ENCODE peak calls at places on chromosomes 12 and 14, in ten cellular contexts. One of them, this sample, is unnamed.

GRCh38 chr14:64234877-64235651 is 59.1 kb downstream of the ESR2 start:
- DNase-seq in HL-60: no peak
- DNase-seq in keratinocyte: peak; percentile 13
- DNase-seq in naive thymus-derived CD4-positive, alpha-beta T cell: no peak
- DNase-seq in mammary epithelial cell: peak; percentile 65
- DNase-seq in dorsolateral prefrontal cortex: no peak
- DNase-seq in ovary: peak; percentile 66
- DNase-seq in tibial artery: no peak
- DNase-seq in tibial nerve: no peak
- DNase-seq in brain microvascular endothelial cell: peak; percentile 56
- DNase-seq in this sample: no peak

GRCh38 chr12:120902846-120903381 is 1.2 kb downstream of the SPPL3 start:
- DNase-seq in HL-60: no peak
- DNase-seq in ovary: no peak
- DNase-seq in mammary epithelial cell: no peak
- DNase-seq in keratinocyte: no peak
- DNase-seq in dorsolateral prefrontal cortex: no peak
- DNase-seq in naive thymus-derived CD4-positive, alpha-beta T cell: no peak
- DNase-seq in tibial artery: no peak
- DNase-seq in brain microvascular endothelial cell: no peak
- DNase-seq in tibial nerve: no peak
- DNase-seq in this sample: no peak

GRCh38 chr12:116096874-116097273 is 180.6 kb downstream of the MED13L start:
- DNase-seq in ovary: no peak
- DNase-seq in naive thymus-derived CD4-positive, alpha-beta T cell: no peak
- DNase-seq in HL-60: no peak
- DNase-seq in keratinocyte: no peak
- DNase-seq in dorsolateral prefrontal cortex: no peak
- DNase-seq in tibial nerve: no peak
- DNase-seq in mammary epithelial cell: no peak
- DNase-seq in brain microvascular endothelial cell: no peak
- DNase-seq in tibial artery: no peak
- DNase-seq in this sample: no peak

GRCh38 chr12:132669166-132669879 is 17.8 kb downstream of the POLE start:
- DNase-seq in keratinocyte: no peak
- DNase-seq in ovary: no peak
- DNase-seq in brain microvascular endothelial cell: no peak
- DNase-seq in tibial nerve: no peak
- DNase-seq in tibial artery: peak; percentile 17
- DNase-seq in naive thymus-derived CD4-positive, alpha-beta T cell: no peak
- DNase-seq in mammary epithelial cell: peak; percentile 12
- DNase-seq in dorsolateral prefrontal cortex: no peak
- DNase-seq in HL-60: no peak
- DNase-seq in this sample: no peak

GRCh38 chr12:3205742-3206519 is 128.8 kb downstream of the TSPAN9 start:
- DNase-seq in brain microvascular endothelial cell: no peak
- DNase-seq in tibial artery: no peak
- DNase-seq in dorsolateral prefrontal cortex: no peak
- DNase-seq in tibial nerve: no peak
- DNase-seq in naive thymus-derived CD4-positive, alpha-beta T cell: no peak
- DNase-seq in ovary: no peak
- DNase-seq in keratinocyte: no peak
- DNase-seq in HL-60: no peak
- DNase-seq in mammary epithelial cell: no peak
- DNase-seq in this sample: no peak

GRCh38 chr12:19030180-19030579 is 99.4 kb upstream of the PLEKHA5 start:
- DNase-seq in dorsolateral prefrontal cortex: no peak
- DNase-seq in HL-60: no peak
- DNase-seq in tibial nerve: no peak
- DNase-seq in naive thymus-derived CD4-positive, alpha-beta T cell: no peak
- DNase-seq in keratinocyte: peak; percentile 30
- DNase-seq in tibial artery: no peak
- DNase-seq in brain microvascular endothelial cell: no peak
- DNase-seq in ovary: no peak
- DNase-seq in mammary epithelial cell: peak; percentile 81
- DNase-seq in this sample: no peak

GRCh38 chr12:43407816-43408645 is 144.0 kb downstream of the ADAMTS20 start:
- DNase-seq in brain microvascular endothelial cell: peak; percentile 22
- DNase-seq in dorsolateral prefrontal cortex: no peak
- DNase-seq in naive thymus-derived CD4-positive, alpha-beta T cell: no peak
- DNase-seq in keratinocyte: no peak
- DNase-seq in mammary epithelial cell: peak; percentile 35
- DNase-seq in ovary: no peak
- DNase-seq in HL-60: no peak
- DNase-seq in tibial nerve: no peak
- DNase-seq in tibial artery: no peak
- DNase-seq in this sample: no peak

GRCh38 chr12:132955094-132955932 is 793 bp downstream of the ZNF605 start:
- DNase-seq in mammary epithelial cell: peak; percentile 59
- DNase-seq in brain microvascular endothelial cell: peak; percentile 63
- DNase-seq in naive thymus-derived CD4-positive, alpha-beta T cell: no peak
- DNase-seq in tibial artery: no peak
- DNase-seq in ovary: peak; percentile 50
- DNase-seq in tibial nerve: no peak
- DNase-seq in HL-60: peak; percentile 35
- DNase-seq in dorsolateral prefrontal cortex: no peak
- DNase-seq in keratinocyte: no peak
- DNase-seq in this sample: no peak

GRCh38 chr14:21055473-21056117 is 2.0 kb upstream of the RNASE8 start:
- DNase-seq in tibial nerve: no peak
- DNase-seq in HL-60: no peak
- DNase-seq in ovary: no peak
- DNase-seq in naive thymus-derived CD4-positive, alpha-beta T cell: no peak
- DNase-seq in keratinocyte: no peak
- DNase-seq in mammary epithelial cell: no peak
- DNase-seq in tibial artery: no peak
- DNase-seq in dorsolateral prefrontal cortex: no peak
- DNase-seq in brain microvascular endothelial cell: no peak
- DNase-seq in this sample: no peak

GRCh38 chr14:21054768-21055145 is 2.9 kb upstream of the RNASE8 start:
- DNase-seq in tibial artery: no peak
- DNase-seq in tibial nerve: no peak
- DNase-seq in brain microvascular endothelial cell: no peak
- DNase-seq in ovary: no peak
- DNase-seq in naive thymus-derived CD4-positive, alpha-beta T cell: no peak
- DNase-seq in dorsolateral prefrontal cortex: no peak
- DNase-seq in keratinocyte: no peak
- DNase-seq in HL-60: no peak
- DNase-seq in mammary epithelial cell: no peak
- DNase-seq in this sample: no peak

GRCh38 chr14:21054123-21054767 is 3.4 kb upstream of the RNASE8 start:
- DNase-seq in HL-60: no peak
- DNase-seq in naive thymus-derived CD4-positive, alpha-beta T cell: no peak
- DNase-seq in dorsolateral prefrontal cortex: no peak
- DNase-seq in ovary: no peak
- DNase-seq in keratinocyte: no peak
- DNase-seq in brain microvascular endothelial cell: no peak
- DNase-seq in mammary epithelial cell: no peak
- DNase-seq in tibial nerve: no peak
- DNase-seq in tibial artery: no peak
- DNase-seq in this sample: no peak

GRCh38 chr14:21050597-21050996 is 7.0 kb upstream of the RNASE8 start:
- DNase-seq in HL-60: no peak
- DNase-seq in tibial artery: no peak
- DNase-seq in brain microvascular endothelial cell: no peak
- DNase-seq in tibial nerve: no peak
- DNase-seq in keratinocyte: no peak
- DNase-seq in mammary epithelial cell: no peak
- DNase-seq in ovary: no peak
- DNase-seq in naive thymus-derived CD4-positive, alpha-beta T cell: no peak
- DNase-seq in dorsolateral prefrontal cortex: no peak
- DNase-seq in this sample: no peak

DNA sequence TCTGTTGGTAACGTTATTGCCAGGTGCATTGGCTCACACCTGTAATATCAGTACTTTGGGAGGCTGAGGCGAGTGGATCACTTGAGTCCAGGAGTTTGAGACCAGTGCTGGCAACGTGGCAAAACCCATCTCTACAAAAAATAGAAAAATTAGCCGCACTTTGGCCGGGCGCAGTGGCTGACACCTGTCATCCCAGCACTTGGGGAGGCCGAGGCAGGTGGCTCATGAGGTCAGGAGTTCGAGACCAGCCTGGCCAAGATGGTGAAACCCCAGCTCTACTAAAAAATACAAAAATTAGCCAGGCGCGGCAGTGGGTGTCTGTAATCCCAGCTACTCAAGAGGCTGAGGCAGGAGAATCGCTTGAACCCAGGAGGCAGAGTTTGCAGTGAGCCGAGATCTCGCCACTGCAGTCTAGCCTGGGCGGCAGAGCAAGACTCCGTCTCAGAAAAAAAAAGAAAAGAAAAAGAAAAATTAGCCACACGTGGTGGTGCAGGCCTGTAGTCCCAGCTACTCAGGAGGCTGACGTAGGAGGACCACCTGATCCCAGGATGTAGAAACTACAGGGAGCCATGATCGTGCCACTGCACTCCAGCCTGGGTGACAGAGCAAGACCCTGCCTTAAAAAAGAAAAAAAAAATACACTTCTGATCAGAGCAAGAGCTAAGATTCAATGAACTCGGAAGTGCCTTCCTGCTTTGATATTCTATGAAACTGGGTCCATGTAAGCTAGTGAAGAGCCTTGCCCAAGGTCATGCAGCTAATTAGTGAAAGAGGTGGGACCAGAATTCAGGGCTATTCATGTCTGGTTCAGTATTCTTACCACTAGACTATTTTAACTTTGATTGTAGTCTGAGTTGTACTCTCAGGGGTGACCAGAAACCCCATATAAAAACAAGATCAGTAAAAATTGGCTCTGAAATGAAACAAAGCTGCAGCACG is 4.2 kb upstream of the RNASE8 start:
- DNase-seq in dorsolateral prefrontal cortex: no peak
- DNase-seq in tibial artery: no peak
- DNase-seq in HL-60: no peak
- DNase-seq in naive thymus-derived CD4-positive, alpha-beta T cell: no peak
- DNase-seq in brain microvascular endothelial cell: no peak
- DNase-seq in keratinocyte: no peak
- DNase-seq in ovary: no peak
- DNase-seq in tibial nerve: no peak
- DNase-seq in mammary epithelial cell: no peak
- DNase-seq in this sample: no peak
- H3K27ac ChIP-seq in dorsolateral prefrontal cortex: no peak overlapping the region
- H3K27ac ChIP-seq in tibial artery: no peak overlapping the region
- H3K27ac ChIP-seq in HL-60: no peak overlapping the region
- H3K27ac ChIP-seq in naive thymus-derived CD4-positive, alpha-beta T cell: no peak overlapping the region
- H3K27ac ChIP-seq in brain microvascular endothelial cell: no peak overlapping the region
- H3K27ac ChIP-seq in keratinocyte: no peak overlapping the region
- H3K27ac ChIP-seq in ovary: no peak overlapping the region
- H3K27ac ChIP-seq in tibial nerve: no peak overlapping the region
- H3K27ac ChIP-seq in mammary epithelial cell: no peak overlapping the region
- H3K27ac ChIP-seq in this sample: no peak overlapping the region

DNA sequence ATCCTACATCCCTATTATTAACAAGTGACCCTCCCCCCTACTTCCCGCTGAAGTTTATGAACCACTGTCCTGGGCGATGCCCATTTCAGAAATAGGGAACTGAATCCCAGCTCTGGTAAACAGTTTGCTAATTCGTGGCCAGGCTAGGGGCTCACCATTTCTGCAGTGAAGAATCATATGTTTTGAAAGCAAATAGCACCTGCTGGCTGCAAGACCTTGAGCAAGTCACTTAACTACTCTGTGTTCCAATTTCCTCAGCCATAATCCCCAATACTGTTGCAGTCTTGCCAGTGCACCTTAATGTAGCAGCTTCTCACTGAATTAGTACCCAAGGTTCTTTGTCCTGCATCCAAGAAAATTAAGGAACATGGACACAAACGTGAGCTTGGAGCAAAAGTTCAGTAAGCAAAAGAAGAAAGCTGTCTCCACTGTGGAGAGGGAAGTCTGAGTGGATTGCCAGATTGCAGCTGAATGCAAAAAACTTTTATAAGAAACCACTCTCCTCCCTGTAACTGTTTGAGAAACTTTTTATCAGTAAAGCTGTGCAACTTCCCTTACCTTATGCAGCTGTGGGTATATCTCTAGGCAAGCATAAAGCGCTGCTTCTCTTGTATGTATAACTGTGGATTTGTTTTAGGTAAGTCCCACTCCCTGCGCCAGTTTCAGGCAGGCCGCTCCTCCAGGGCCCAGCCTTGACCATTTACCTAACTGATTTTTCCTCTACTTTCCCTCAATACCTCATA is 824 bp downstream of the OAS1 start:
- DNase-seq in HL-60: peak; percentile 15
- DNase-seq in naive thymus-derived CD4-positive, alpha-beta T cell: no peak
- DNase-seq in ovary: no peak
- DNase-seq in brain microvascular endothelial cell: no peak
- DNase-seq in tibial nerve: no peak
- DNase-seq in tibial artery: no peak
- DNase-seq in mammary epithelial cell: no peak
- DNase-seq in keratinocyte: no peak
- DNase-seq in dorsolateral prefrontal cortex: no peak
- DNase-seq in this sample: no peak
- H3K27ac ChIP-seq in HL-60: no peak overlapping the region
- H3K27ac ChIP-seq in naive thymus-derived CD4-positive, alpha-beta T cell: peak overlapping the region; percentile 71
- H3K27ac ChIP-seq in ovary: no peak overlapping the region
- H3K27ac ChIP-seq in brain microvascular endothelial cell: no peak overlapping the region
- H3K27ac ChIP-seq in tibial nerve: no peak overlapping the region
- H3K27ac ChIP-seq in tibial artery: no peak overlapping the region
- H3K27ac ChIP-seq in mammary epithelial cell: no peak overlapping the region
- H3K27ac ChIP-seq in keratinocyte: no peak overlapping the region
- H3K27ac ChIP-seq in dorsolateral prefrontal cortex: no peak overlapping the region
- H3K27ac ChIP-seq in this sample: no peak overlapping the region

GRCh38 chr12:61853945-61854344 is 406.3 kb upstream of the USP15 start:
- DNase-seq in naive thymus-derived CD4-positive, alpha-beta T cell: no peak
- DNase-seq in keratinocyte: no peak
- DNase-seq in tibial artery: no peak
- DNase-seq in mammary epithelial cell: no peak
- DNase-seq in HL-60: no peak
- DNase-seq in brain microvascular endothelial cell: no peak
- DNase-seq in dorsolateral prefrontal cortex: no peak
- DNase-seq in ovary: no peak
- DNase-seq in tibial nerve: no peak
- DNase-seq in this sample: no peak
- H3K27ac ChIP-seq in naive thymus-derived CD4-positive, alpha-beta T cell: no peak overlapping the region
- H3K27ac ChIP-seq in keratinocyte: no peak overlapping the region
- H3K27ac ChIP-seq in tibial artery: no peak overlapping the region
- H3K27ac ChIP-seq in mammary epithelial cell: no peak overlapping the region
- H3K27ac ChIP-seq in HL-60: no peak overlapping the region
- H3K27ac ChIP-seq in brain microvascular endothelial cell: no peak overlapping the region
- H3K27ac ChIP-seq in dorsolateral prefrontal cortex: no peak overlapping the region
- H3K27ac ChIP-seq in ovary: no peak overlapping the region
- H3K27ac ChIP-seq in tibial nerve: no peak overlapping the region
- H3K27ac ChIP-seq in this sample: no peak overlapping the region

GRCh38 chr14:68938515-68939423 is 40.3 kb downstream of the ACTN1 start:
- DNase-seq in ovary: no peak
- DNase-seq in tibial nerve: no peak
- DNase-seq in mammary epithelial cell: no peak
- DNase-seq in brain microvascular endothelial cell: no peak
- DNase-seq in dorsolateral prefrontal cortex: no peak
- DNase-seq in naive thymus-derived CD4-positive, alpha-beta T cell: no peak
- DNase-seq in HL-60: no peak
- DNase-seq in keratinocyte: no peak
- DNase-seq in tibial artery: no peak
- DNase-seq in this sample: no peak

GRCh38 chr14:68936476-68936875 is 42.6 kb downstream of the ACTN1 start:
- DNase-seq in dorsolateral prefrontal cortex: no peak
- DNase-seq in mammary epithelial cell: no peak
- DNase-seq in brain microvascular endothelial cell: no peak
- DNase-seq in naive thymus-derived CD4-positive, alpha-beta T cell: no peak
- DNase-seq in tibial nerve: no peak
- DNase-seq in ovary: no peak
- DNase-seq in HL-60: no peak
- DNase-seq in tibial artery: no peak
- DNase-seq in keratinocyte: no peak
- DNase-seq in this sample: peak; percentile 33

GRCh38 chr14:68937790-68938514 is 41.1 kb downstream of the ACTN1 start:
- DNase-seq in dorsolateral prefrontal cortex: peak; percentile 59
- DNase-seq in tibial nerve: peak; percentile 31
- DNase-seq in mammary epithelial cell: peak; percentile 59
- DNase-seq in HL-60: no peak
- DNase-seq in ovary: no peak
- DNase-seq in keratinocyte: no peak
- DNase-seq in naive thymus-derived CD4-positive, alpha-beta T cell: no peak
- DNase-seq in tibial artery: peak; percentile 85
- DNase-seq in brain microvascular endothelial cell: no peak
- DNase-seq in this sample: peak; percentile 38

GRCh38 chr14:68935761-68936209 is 43.3 kb downstream of the ACTN1 start:
- DNase-seq in dorsolateral prefrontal cortex: no peak
- DNase-seq in naive thymus-derived CD4-positive, alpha-beta T cell: no peak
- DNase-seq in mammary epithelial cell: peak; percentile 42
- DNase-seq in keratinocyte: no peak
- DNase-seq in ovary: no peak
- DNase-seq in tibial artery: no peak
- DNase-seq in brain microvascular endothelial cell: no peak
- DNase-seq in HL-60: no peak
- DNase-seq in tibial nerve: no peak
- DNase-seq in this sample: no peak

GRCh38 chr14:68936980-68937379 is 42.1 kb downstream of the ACTN1 start:
- DNase-seq in ovary: no peak
- DNase-seq in dorsolateral prefrontal cortex: no peak
- DNase-seq in HL-60: no peak
- DNase-seq in keratinocyte: no peak
- DNase-seq in naive thymus-derived CD4-positive, alpha-beta T cell: no peak
- DNase-seq in tibial artery: no peak
- DNase-seq in brain microvascular endothelial cell: no peak
- DNase-seq in mammary epithelial cell: no peak
- DNase-seq in tibial nerve: no peak
- DNase-seq in this sample: no peak
- H3K27ac ChIP-seq in ovary: no peak overlapping the region
- H3K27ac ChIP-seq in dorsolateral prefrontal cortex: peak overlapping the region; percentile 53
- H3K27ac ChIP-seq in HL-60: no peak overlapping the region
- H3K27ac ChIP-seq in keratinocyte: no peak overlapping the region
- H3K27ac ChIP-seq in naive thymus-derived CD4-positive, alpha-beta T cell: no peak overlapping the region
- H3K27ac ChIP-seq in tibial artery: peak overlapping the region; percentile 97
- H3K27ac ChIP-seq in brain microvascular endothelial cell: no peak overlapping the region
- H3K27ac ChIP-seq in mammary epithelial cell: no peak overlapping the region
- H3K27ac ChIP-seq in tibial nerve: peak overlapping the region; percentile 74
- H3K27ac ChIP-seq in this sample: peak overlapping the region; percentile 56

This sample was measured in caudate nucleus.